ENCODE peak calls at places on chromosomes 4 and X, in seven cellular contexts. N is NCI-H774; R is fibroblast of mammary gland; M is NCI-H1092 treated with DMSO at 0.1 percent for 48 hours; H is astrocyte of the hippocampus; S is activated CD4-positive, alpha-beta T cell treated with anti-CD3 and anti-CD28 coated beads, Interleukin-2, amount 10 ng/mL, durations not matched to agents 24 days and 14 days; G is fibroblast of pulmonary artery. X is an unnamed sample.

GRCh38 chr4:165874072-165874798 is 1.2 kb downstream of the TLL1 start:
- DNase-seq in N (no peak), R (no peak), M (peak), H (peak), S (no peak), G (peak), X (no peak)

GRCh38 chr4:5238106-5238505 is 186.8 kb downstream of the STK32B start:
- DNase-seq in N (no peak), R (peak), M (no peak), H (no peak), S (no peak), G (no peak), X (no peak)

GRCh38 chrX:23782455-23782854 is 518 bp upstream of the SAT1 start:
- DNase-seq in N (no peak), R (peak), M (no peak), H (no peak), S (no peak), G (peak), X (no peak)

GRCh38 chr4:121923306-121923705 is 28.6 kb downstream of the TRPC3 start:
- DNase-seq in N (no peak), R (no peak), M (no peak), H (no peak), S (no peak), G (no peak), X (no peak)

GRCh38 chr4:88185916-88186315 is 27.5 kb upstream of the ABCG2 start:
- DNase-seq in N (no peak), R (no peak), M (no peak), H (no peak), S (no peak), G (no peak), X (no peak)

GRCh38 chr4:101183658-101184373 is 163.5 kb downstream of the PPP3CA start:
- DNase-seq in N (no peak), R (peak), M (no peak), H (no peak), S (no peak), G (no peak), X (no peak)

GRCh38 chrX:139049455-139049854 is 337.9 kb upstream of the FGF13 start:
- DNase-seq in N (no peak), R (peak), M (no peak), H (peak), S (no peak), G (no peak), X (no peak)

GRCh38 chr4:88672987-88673386 is 24.6 kb downstream of the NAP1L5 start:
- DNase-seq in N (no peak), R (peak), M (peak), H (peak), S (peak), G (peak), X (no peak)

GRCh38 chr4:174554329-174554728 is 32.0 kb upstream of the HPGD start:
- DNase-seq in N (no peak), R (peak), M (no peak), H (no peak), S (no peak), G (no peak), X (no peak)

GRCh38 chrX:103685396-103685795 is 1.1 kb downstream of the MORF4L2 start:
- DNase-seq in N (no peak), R (peak), M (peak), H (no peak), S (no peak), G (peak), X (no peak)

GRCh38 chrX:132488819-132489255 is at the start of gene MBNL3:
- DNase-seq in N (peak), R (peak), M (peak), H (peak), S (peak), G (peak), X (peak)

GRCh38 chr4:76308548-76308947 is 2.0 kb downstream of the STBD1 start:
- DNase-seq in N (no peak), R (no peak), M (no peak), H (peak), S (peak), G (no peak), X (no peak)

GRCh38 chr4:125200556-125200955 is 114.2 kb upstream of the FAT4 start:
- DNase-seq in N (no peak), R (no peak), M (no peak), H (no peak), S (no peak), G (no peak), X (no peak)